ENCODE peak calls at places on chromosomes 3 and 15, in ten cellular contexts. One of them, this sample, is unnamed.

GRCh38 chr3:10223676-10224639 is 24.3 kb upstream of the TATDN2 start:
- DNase-seq in mammary epithelial cell: no peak
- DNase-seq in astrocyte of the spinal cord: no peak
- DNase-seq in upper lobe of right lung: no peak
- DNase-seq in Peyer's patch: peak; percentile 84
- DNase-seq in suprapubic skin: no peak
- DNase-seq in heart left ventricle: no peak
- DNase-seq in psoas muscle: no peak
- DNase-seq in pancreas: no peak
- DNase-seq in body of pancreas: no peak
- DNase-seq in this sample: no peak

GRCh38 chr3:69712933-69713332 is 26.3 kb upstream of the MITF start:
- DNase-seq in astrocyte of the spinal cord: no peak
- DNase-seq in Peyer's patch: no peak
- DNase-seq in body of pancreas: no peak
- DNase-seq in mammary epithelial cell: no peak
- DNase-seq in upper lobe of right lung: no peak
- DNase-seq in suprapubic skin: no peak
- DNase-seq in heart left ventricle: no peak
- DNase-seq in psoas muscle: no peak
- DNase-seq in pancreas: no peak
- DNase-seq in this sample: no peak

GRCh38 chr3:124107074-124107473 is 115.2 kb upstream of the ROPN1 start:
- DNase-seq in body of pancreas: no peak
- DNase-seq in pancreas: no peak
- DNase-seq in astrocyte of the spinal cord: no peak
- DNase-seq in suprapubic skin: no peak
- DNase-seq in upper lobe of right lung: no peak
- DNase-seq in heart left ventricle: no peak
- DNase-seq in mammary epithelial cell: no peak
- DNase-seq in psoas muscle: no peak
- DNase-seq in Peyer's patch: no peak
- DNase-seq in this sample: no peak

GRCh38 chr3:170372190-170372879 is 14.8 kb downstream of the SKIL start:
- DNase-seq in astrocyte of the spinal cord: no peak
- DNase-seq in upper lobe of right lung: no peak
- DNase-seq in pancreas: no peak
- DNase-seq in heart left ventricle: no peak
- DNase-seq in mammary epithelial cell: no peak
- DNase-seq in body of pancreas: no peak
- DNase-seq in suprapubic skin: no peak
- DNase-seq in psoas muscle: no peak
- DNase-seq in Peyer's patch: no peak
- DNase-seq in this sample: no peak

GRCh38 chr3:105431171-105431570 is 64.5 kb downstream of the ALCAM start:
- DNase-seq in suprapubic skin: no peak
- DNase-seq in upper lobe of right lung: no peak
- DNase-seq in mammary epithelial cell: no peak
- DNase-seq in pancreas: no peak
- DNase-seq in body of pancreas: no peak
- DNase-seq in Peyer's patch: no peak
- DNase-seq in heart left ventricle: no peak
- DNase-seq in astrocyte of the spinal cord: no peak
- DNase-seq in psoas muscle: no peak
- DNase-seq in this sample: no peak

GRCh38 chr15:65332662-65333440 is 28.4 kb downstream of the RNU5B-1 start:
- DNase-seq in heart left ventricle: no peak
- DNase-seq in psoas muscle: no peak
- DNase-seq in Peyer's patch: no peak
- DNase-seq in mammary epithelial cell: no peak
- DNase-seq in pancreas: no peak
- DNase-seq in body of pancreas: no peak
- DNase-seq in upper lobe of right lung: no peak
- DNase-seq in suprapubic skin: no peak
- DNase-seq in astrocyte of the spinal cord: no peak
- DNase-seq in this sample: no peak

GRCh38 chr3:183318846-183319770 is 66.1 kb downstream of the B3GNT5 start:
- DNase-seq in pancreas: no peak
- DNase-seq in upper lobe of right lung: no peak
- DNase-seq in astrocyte of the spinal cord: no peak
- DNase-seq in mammary epithelial cell: no peak
- DNase-seq in psoas muscle: no peak
- DNase-seq in Peyer's patch: no peak
- DNase-seq in heart left ventricle: no peak
- DNase-seq in suprapubic skin: no peak
- DNase-seq in body of pancreas: no peak
- DNase-seq in this sample: no peak

GRCh38 chr15:101038327-101039003 is 119.3 kb downstream of the LRRK1 start:
- DNase-seq in astrocyte of the spinal cord: no peak
- DNase-seq in Peyer's patch: peak; percentile 5
- DNase-seq in mammary epithelial cell: no peak
- DNase-seq in body of pancreas: no peak
- DNase-seq in pancreas: peak; percentile 5
- DNase-seq in psoas muscle: no peak
- DNase-seq in suprapubic skin: peak; percentile 34
- DNase-seq in heart left ventricle: no peak
- DNase-seq in upper lobe of right lung: no peak
- DNase-seq in this sample: no peak

GRCh38 chr15:53716909-53717878 is 42.3 kb downstream of the WDR72 start:
- DNase-seq in psoas muscle: no peak
- DNase-seq in astrocyte of the spinal cord: peak; percentile 27
- DNase-seq in suprapubic skin: no peak
- DNase-seq in upper lobe of right lung: no peak
- DNase-seq in body of pancreas: no peak
- DNase-seq in Peyer's patch: no peak
- DNase-seq in heart left ventricle: no peak
- DNase-seq in mammary epithelial cell: peak; percentile 2
- DNase-seq in pancreas: no peak
- DNase-seq in this sample: no peak

GRCh38 chr3:107928084-107928445 is 162.8 kb downstream of the CD47 start:
- DNase-seq in astrocyte of the spinal cord: peak; percentile 26
- DNase-seq in Peyer's patch: no peak
- DNase-seq in upper lobe of right lung: no peak
- DNase-seq in mammary epithelial cell: peak; percentile 45
- DNase-seq in heart left ventricle: no peak
- DNase-seq in psoas muscle: no peak
- DNase-seq in suprapubic skin: no peak
- DNase-seq in pancreas: no peak
- DNase-seq in body of pancreas: no peak
- DNase-seq in this sample: peak; percentile 42

GRCh38 chr15:81749667-81750360 is 296.0 kb downstream of the MEX3B start:
- DNase-seq in heart left ventricle: no peak
- DNase-seq in Peyer's patch: no peak
- DNase-seq in pancreas: no peak
- DNase-seq in astrocyte of the spinal cord: no peak
- DNase-seq in suprapubic skin: no peak
- DNase-seq in psoas muscle: no peak
- DNase-seq in mammary epithelial cell: no peak
- DNase-seq in body of pancreas: peak; percentile 18
- DNase-seq in upper lobe of right lung: no peak
- DNase-seq in this sample: no peak

GRCh38 chr3:161859057-161859456 is 362.4 kb downstream of the OTOL1 start:
- DNase-seq in heart left ventricle: no peak
- DNase-seq in upper lobe of right lung: no peak
- DNase-seq in suprapubic skin: no peak
- DNase-seq in astrocyte of the spinal cord: no peak
- DNase-seq in body of pancreas: no peak
- DNase-seq in mammary epithelial cell: no peak
- DNase-seq in psoas muscle: no peak
- DNase-seq in pancreas: no peak
- DNase-seq in Peyer's patch: no peak
- DNase-seq in this sample: no peak

GRCh38 chr15:44397869-44398268 is 29.6 kb upstream of the CTDSPL2 start:
- DNase-seq in astrocyte of the spinal cord: no peak
- DNase-seq in suprapubic skin: no peak
- DNase-seq in upper lobe of right lung: no peak
- DNase-seq in Peyer's patch: no peak
- DNase-seq in psoas muscle: no peak
- DNase-seq in mammary epithelial cell: no peak
- DNase-seq in body of pancreas: no peak
- DNase-seq in pancreas: no peak
- DNase-seq in heart left ventricle: no peak
- DNase-seq in this sample: no peak

GRCh38 chr3:64444619-64445317 is 219.5 kb upstream of the PRICKLE2 start:
- DNase-seq in suprapubic skin: no peak
- DNase-seq in pancreas: peak; percentile 19
- DNase-seq in Peyer's patch: no peak
- DNase-seq in mammary epithelial cell: no peak
- DNase-seq in heart left ventricle: no peak
- DNase-seq in upper lobe of right lung: peak; percentile 65
- DNase-seq in body of pancreas: peak; percentile 23
- DNase-seq in psoas muscle: no peak
- DNase-seq in astrocyte of the spinal cord: no peak
- DNase-seq in this sample: no peak

GRCh38 chr15:60370804-60371700 is 26.7 kb downstream of the ANXA2 start:
- DNase-seq in astrocyte of the spinal cord: peak; percentile 99
- DNase-seq in mammary epithelial cell: peak; percentile 95
- DNase-seq in body of pancreas: peak; percentile 74
- DNase-seq in heart left ventricle: no peak
- DNase-seq in pancreas: peak; percentile 48
- DNase-seq in psoas muscle: peak; percentile 69
- DNase-seq in upper lobe of right lung: no peak
- DNase-seq in Peyer's patch: no peak
- DNase-seq in suprapubic skin: peak; percentile 91
- DNase-seq in this sample: peak; percentile 99

GRCh38 chr15:38828031-38828532 is 263.5 kb upstream of the RASGRP1 start:
- DNase-seq in psoas muscle: no peak
- DNase-seq in mammary epithelial cell: no peak
- DNase-seq in body of pancreas: no peak
- DNase-seq in suprapubic skin: no peak
- DNase-seq in upper lobe of right lung: no peak
- DNase-seq in Peyer's patch: no peak
- DNase-seq in astrocyte of the spinal cord: no peak
- DNase-seq in heart left ventricle: no peak
- DNase-seq in pancreas: no peak
- DNase-seq in this sample: peak; percentile 46

GRCh38 chr3:135908225-135908624 is 57.3 kb upstream of the PPP2R3A start:
- DNase-seq in heart left ventricle: no peak
- DNase-seq in suprapubic skin: peak; percentile 77
- DNase-seq in mammary epithelial cell: peak; percentile 95
- DNase-seq in pancreas: no peak
- DNase-seq in psoas muscle: no peak
- DNase-seq in astrocyte of the spinal cord: no peak
- DNase-seq in Peyer's patch: no peak
- DNase-seq in upper lobe of right lung: no peak
- DNase-seq in body of pancreas: no peak
- DNase-seq in this sample: no peak

GRCh38 chr3:12662593-12663310 is 1.2 kb downstream of the RAF1 start:
- DNase-seq in psoas muscle: peak; percentile 30
- DNase-seq in body of pancreas: peak; percentile 37
- DNase-seq in mammary epithelial cell: peak; percentile 75
- DNase-seq in heart left ventricle: peak; percentile 72
- DNase-seq in pancreas: peak; percentile 50
- DNase-seq in upper lobe of right lung: peak; percentile 71
- DNase-seq in suprapubic skin: no peak
- DNase-seq in Peyer's patch: no peak
- DNase-seq in astrocyte of the spinal cord: peak; percentile 35
- DNase-seq in this sample: peak; percentile 42

GRCh38 chr3:10702961-10703740 is 112.9 kb upstream of the SLC6A11 start:
- DNase-seq in mammary epithelial cell: no peak
- DNase-seq in body of pancreas: no peak
- DNase-seq in upper lobe of right lung: no peak
- DNase-seq in astrocyte of the spinal cord: no peak
- DNase-seq in suprapubic skin: no peak
- DNase-seq in Peyer's patch: no peak
- DNase-seq in pancreas: no peak
- DNase-seq in psoas muscle: no peak
- DNase-seq in heart left ventricle: no peak
- DNase-seq in this sample: no peak

GRCh38 chr15:47405768-47406167 is 311.5 kb upstream of the SEMA6D start:
- DNase-seq in pancreas: no peak
- DNase-seq in body of pancreas: no peak
- DNase-seq in suprapubic skin: no peak
- DNase-seq in heart left ventricle: no peak
- DNase-seq in mammary epithelial cell: no peak
- DNase-seq in astrocyte of the spinal cord: no peak
- DNase-seq in Peyer's patch: no peak
- DNase-seq in upper lobe of right lung: no peak
- DNase-seq in psoas muscle: no peak
- DNase-seq in this sample: no peak
- H3K4me3 ChIP-seq in pancreas: no peak overlapping the region
- H3K4me3 ChIP-seq in body of pancreas: no peak overlapping the region
- H3K4me3 ChIP-seq in suprapubic skin: no peak overlapping the region
- H3K4me3 ChIP-seq in heart left ventricle: no peak overlapping the region
- H3K4me3 ChIP-seq in mammary epithelial cell: no peak overlapping the region
- H3K4me3 ChIP-seq in astrocyte of the spinal cord: no peak overlapping the region
- H3K4me3 ChIP-seq in Peyer's patch: no peak overlapping the region
- H3K4me3 ChIP-seq in upper lobe of right lung: no peak overlapping the region
- H3K4me3 ChIP-seq in psoas muscle: no peak overlapping the region
- H3K4me3 ChIP-seq in this sample: no peak overlapping the region

DNA sequence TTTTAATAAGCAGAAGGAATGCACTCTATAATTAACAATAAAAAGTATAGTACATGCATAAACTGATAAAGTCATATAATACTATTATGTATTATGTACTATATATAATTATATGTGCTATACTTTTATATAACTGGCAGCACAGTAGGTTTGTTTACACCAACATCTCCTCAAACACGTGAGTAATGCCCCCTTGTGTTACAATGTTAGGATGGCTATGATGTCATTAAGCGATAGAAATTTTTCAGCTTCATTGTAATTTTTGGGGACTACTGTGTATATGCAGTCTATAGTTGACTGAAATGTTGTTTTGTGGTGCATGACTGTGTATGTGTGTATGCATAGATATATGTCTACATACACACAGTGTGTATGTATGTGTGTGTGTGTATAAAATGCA is 100.6 kb downstream of the SLMAP start:
- DNase-seq in psoas muscle: no peak
- DNase-seq in upper lobe of right lung: no peak
- DNase-seq in pancreas: no peak
- DNase-seq in suprapubic skin: no peak
- DNase-seq in body of pancreas: no peak
- DNase-seq in Peyer's patch: no peak
- DNase-seq in heart left ventricle: no peak
- DNase-seq in astrocyte of the spinal cord: no peak
- DNase-seq in mammary epithelial cell: no peak
- DNase-seq in this sample: no peak
- TF ChIP-seq CTCF in psoas muscle: no peak
- TF ChIP-seq CTCF in upper lobe of right lung: peak; percentile 15
- TF ChIP-seq CTCF in pancreas: no peak
- TF ChIP-seq CTCF in suprapubic skin: no peak
- TF ChIP-seq CTCF in body of pancreas: no peak
- TF ChIP-seq CTCF in Peyer's patch: no peak
- TF ChIP-seq CTCF in heart left ventricle: no peak
- TF ChIP-seq CTCF in astrocyte of the spinal cord: peak; percentile 23
- TF ChIP-seq CTCF in mammary epithelial cell: no peak
- TF ChIP-seq CTCF in this sample: peak; percentile 18

GRCh38 chr3:73766599-73767378 is 142.0 kb upstream of the PDZRN3 start:
- DNase-seq in mammary epithelial cell: no peak
- DNase-seq in body of pancreas: no peak
- DNase-seq in Peyer's patch: no peak
- DNase-seq in astrocyte of the spinal cord: peak; percentile 88
- DNase-seq in pancreas: no peak
- DNase-seq in upper lobe of right lung: no peak
- DNase-seq in suprapubic skin: no peak
- DNase-seq in heart left ventricle: no peak
- DNase-seq in psoas muscle: no peak
- DNase-seq in this sample: peak; percentile 98
- H3K4me3 ChIP-seq in mammary epithelial cell: no peak overlapping the region
- H3K4me3 ChIP-seq in body of pancreas: no peak overlapping the region
- H3K4me3 ChIP-seq in Peyer's patch: no peak overlapping the region
- H3K4me3 ChIP-seq in astrocyte of the spinal cord: peak overlapping the region; percentile 5
- H3K4me3 ChIP-seq in pancreas: no peak overlapping the region
- H3K4me3 ChIP-seq in upper lobe of right lung: no peak overlapping the region
- H3K4me3 ChIP-seq in suprapubic skin: peak overlapping the region; percentile 27
- H3K4me3 ChIP-seq in heart left ventricle: no peak overlapping the region
- H3K4me3 ChIP-seq in psoas muscle: peak overlapping the region; percentile 33
- H3K4me3 ChIP-seq in this sample: peak overlapping the region; percentile 59

GRCh38 chr3:149648525-149648924 is 9.3 kb downstream of the WWTR1 start:
- DNase-seq in suprapubic skin: no peak
- DNase-seq in Peyer's patch: no peak
- DNase-seq in heart left ventricle: no peak
- DNase-seq in mammary epithelial cell: peak; percentile 55
- DNase-seq in upper lobe of right lung: no peak
- DNase-seq in pancreas: no peak
- DNase-seq in astrocyte of the spinal cord: no peak
- DNase-seq in body of pancreas: peak; percentile 14
- DNase-seq in psoas muscle: no peak
- DNase-seq in this sample: peak; percentile 72
- TF ChIP-seq CTCF in suprapubic skin: no peak
- TF ChIP-seq CTCF in Peyer's patch: no peak
- TF ChIP-seq CTCF in heart left ventricle: no peak
- TF ChIP-seq CTCF in mammary epithelial cell: no peak
- TF ChIP-seq CTCF in upper lobe of right lung: no peak
- TF ChIP-seq CTCF in pancreas: no peak
- TF ChIP-seq CTCF in astrocyte of the spinal cord: no peak
- TF ChIP-seq CTCF in body of pancreas: no peak
- TF ChIP-seq CTCF in psoas muscle: no peak
- TF ChIP-seq CTCF in this sample: no peak

This sample was measured in fibroblast of the aortic adventitia.